ENCODE peak calls at places on chromosomes 1 and 21, in eight cellular contexts. One of them, this sample, is unnamed.

GRCh38 chr1:161721738-161722343 is 497 bp downstream of the FCRLB start:
- DNase-seq in T-helper 1 cell: no peak
- DNase-seq in NCI-H69: no peak
- DNase-seq in activated T-helper 1 cell treated with Interleukin-2 at 50 U/mL for 16 hours: no peak
- DNase-seq in iPS DF 6.9: no peak
- DNase-seq in GM04504: peak
- DNase-seq in fibroblast of villous mesenchyme: peak
- DNase-seq in lung: no peak
- DNase-seq in this sample: peak

GRCh38 chr1:60345621-60346020 is 272.1 kb upstream of the C1orf87 start:
- DNase-seq in T-helper 1 cell: no peak
- DNase-seq in NCI-H69: no peak
- DNase-seq in activated T-helper 1 cell treated with Interleukin-2 at 50 U/mL for 16 hours: no peak
- DNase-seq in iPS DF 6.9: no peak
- DNase-seq in GM04504: no peak
- DNase-seq in fibroblast of villous mesenchyme: peak
- DNase-seq in lung: no peak
- DNase-seq in this sample: peak

GRCh38 chr1:211013346-211014240 is 120.4 kb downstream of the KCNH1 start:
- DNase-seq in T-helper 1 cell: no peak
- DNase-seq in NCI-H69: no peak
- DNase-seq in activated T-helper 1 cell treated with Interleukin-2 at 50 U/mL for 16 hours: no peak
- DNase-seq in iPS DF 6.9: no peak
- DNase-seq in GM04504: no peak
- DNase-seq in fibroblast of villous mesenchyme: no peak
- DNase-seq in lung: no peak
- DNase-seq in this sample: no peak

GRCh38 chr21:33948096-33948950 is 32.7 kb upstream of the ATP5PO start:
- DNase-seq in T-helper 1 cell: peak
- DNase-seq in NCI-H69: peak
- DNase-seq in activated T-helper 1 cell treated with Interleukin-2 at 50 U/mL for 16 hours: peak
- DNase-seq in iPS DF 6.9: peak
- DNase-seq in GM04504: no peak
- DNase-seq in fibroblast of villous mesenchyme: peak
- DNase-seq in lung: peak
- DNase-seq in this sample: no peak

GRCh38 chr1:16218674-16219071 is 6.2 kb upstream of the ARHGEF19 start:
- DNase-seq in T-helper 1 cell: no peak
- DNase-seq in NCI-H69: no peak
- DNase-seq in activated T-helper 1 cell treated with Interleukin-2 at 50 U/mL for 16 hours: no peak
- DNase-seq in iPS DF 6.9: no peak
- DNase-seq in GM04504: no peak
- DNase-seq in fibroblast of villous mesenchyme: no peak
- DNase-seq in lung: no peak
- DNase-seq in this sample: no peak

GRCh38 chr1:82829527-82829926 is 1028.8 kb downstream of the ADGRL2 start:
- DNase-seq in T-helper 1 cell: no peak
- DNase-seq in NCI-H69: no peak
- DNase-seq in activated T-helper 1 cell treated with Interleukin-2 at 50 U/mL for 16 hours: no peak
- DNase-seq in iPS DF 6.9: no peak
- DNase-seq in GM04504: no peak
- DNase-seq in fibroblast of villous mesenchyme: no peak
- DNase-seq in lung: no peak
- DNase-seq in this sample: no peak

GRCh38 chr1:36797761-36798160 is 236.6 kb downstream of the GRIK3 start:
- DNase-seq in T-helper 1 cell: no peak
- DNase-seq in NCI-H69: no peak
- DNase-seq in activated T-helper 1 cell treated with Interleukin-2 at 50 U/mL for 16 hours: no peak
- DNase-seq in iPS DF 6.9: no peak
- DNase-seq in GM04504: no peak
- DNase-seq in fibroblast of villous mesenchyme: no peak
- DNase-seq in lung: no peak
- DNase-seq in this sample: no peak

GRCh38 chr1:170664283-170664827 is 424 bp downstream of the PRRX1 start:
- DNase-seq in T-helper 1 cell: no peak
- DNase-seq in NCI-H69: no peak
- DNase-seq in activated T-helper 1 cell treated with Interleukin-2 at 50 U/mL for 16 hours: no peak
- DNase-seq in iPS DF 6.9: no peak
- DNase-seq in GM04504: no peak
- DNase-seq in fibroblast of villous mesenchyme: peak
- DNase-seq in lung: no peak
- DNase-seq in this sample: no peak

GRCh38 chr1:40774266-40774998 is 9.2 kb upstream of the KCNQ4 start:
- DNase-seq in T-helper 1 cell: peak
- DNase-seq in NCI-H69: peak
- DNase-seq in activated T-helper 1 cell treated with Interleukin-2 at 50 U/mL for 16 hours: peak
- DNase-seq in iPS DF 6.9: peak
- DNase-seq in GM04504: no peak
- DNase-seq in fibroblast of villous mesenchyme: peak
- DNase-seq in lung: peak
- DNase-seq in this sample: peak

GRCh38 chr1:165696625-165697100 is 1.7 kb downstream of the ALDH9A1 start:
- DNase-seq in T-helper 1 cell: no peak
- DNase-seq in NCI-H69: peak
- DNase-seq in activated T-helper 1 cell treated with Interleukin-2 at 50 U/mL for 16 hours: no peak
- DNase-seq in iPS DF 6.9: no peak
- DNase-seq in GM04504: peak
- DNase-seq in fibroblast of villous mesenchyme: peak
- DNase-seq in lung: peak
- DNase-seq in this sample: peak